ENCODE peak calls at places on chromosomes 13 and 19, in four cellular contexts. One of them, this sample, is unnamed.
A peak's percentile ranks its signal among the peaks of the same experiment; 100 is the strongest.

GRCh38 chr19:49696865-49697264 is 5.9 kb downstream of the CPT1C start:
- DNase-seq in substantia nigra: no peak
- DNase-seq in mammary epithelial cell: no peak
- DNase-seq in naive thymus-derived CD4-positive, alpha-beta T cell: no peak
- DNase-seq in this sample: no peak

GRCh38 chr13:55155046-55155445 is 1985.7 kb upstream of the PRR20A start:
- DNase-seq in mammary epithelial cell: no peak
- DNase-seq in naive thymus-derived CD4-positive, alpha-beta T cell: no peak
- DNase-seq in substantia nigra: no peak
- DNase-seq in this sample: no peak

GRCh38 chr13:87779451-87779850 is 108.3 kb downstream of the SLITRK5 start:
- DNase-seq in naive thymus-derived CD4-positive, alpha-beta T cell: no peak
- DNase-seq in mammary epithelial cell: no peak
- DNase-seq in substantia nigra: no peak
- DNase-seq in this sample: no peak

GRCh38 chr13:37118002-37118401 is 12.5 kb upstream of the CSNK1A1L start:
- DNase-seq in substantia nigra: no peak
- DNase-seq in mammary epithelial cell: no peak
- DNase-seq in naive thymus-derived CD4-positive, alpha-beta T cell: no peak
- DNase-seq in this sample: no peak

GRCh38 chr19:22627526-22627925 is 6.6 kb upstream of the ZNF492 start:
- DNase-seq in mammary epithelial cell: no peak
- DNase-seq in naive thymus-derived CD4-positive, alpha-beta T cell: no peak
- DNase-seq in substantia nigra: no peak
- DNase-seq in this sample: no peak

GRCh38 chr19:34402074-34402600 is 2.1 kb upstream of the PDCD2L start:
- DNase-seq in mammary epithelial cell: no peak
- DNase-seq in substantia nigra: no peak
- DNase-seq in naive thymus-derived CD4-positive, alpha-beta T cell: no peak
- DNase-seq in this sample: no peak

GRCh38 chr13:42991892-42992584 is at the start of gene EPSTI1:
- DNase-seq in naive thymus-derived CD4-positive, alpha-beta T cell: peak; percentile 79
- DNase-seq in substantia nigra: peak; percentile 38
- DNase-seq in mammary epithelial cell: peak; percentile 62
- DNase-seq in this sample: no peak

GRCh38 chr13:107461751-107462150 is 753.6 kb downstream of the LIG4 start:
- DNase-seq in substantia nigra: no peak
- DNase-seq in mammary epithelial cell: no peak
- DNase-seq in naive thymus-derived CD4-positive, alpha-beta T cell: no peak
- DNase-seq in this sample: no peak

GRCh38 chr19:5394907-5395505 is 54.4 kb upstream of the PTPRS start:
- DNase-seq in mammary epithelial cell: no peak
- DNase-seq in substantia nigra: no peak
- DNase-seq in naive thymus-derived CD4-positive, alpha-beta T cell: no peak
- DNase-seq in this sample: no peak

GRCh38 chr19:10565567-10566407 is at the start of gene KRI1:
- DNase-seq in substantia nigra: peak; percentile 97
- DNase-seq in mammary epithelial cell: peak; percentile 94
- DNase-seq in naive thymus-derived CD4-positive, alpha-beta T cell: peak; percentile 99
- DNase-seq in this sample: peak; percentile 94

GRCh38 chr13:85314686-85315085 is 484.5 kb downstream of the SLITRK6 start:
- DNase-seq in substantia nigra: no peak
- DNase-seq in naive thymus-derived CD4-positive, alpha-beta T cell: no peak
- DNase-seq in mammary epithelial cell: no peak
- DNase-seq in this sample: no peak

GRCh38 chr19:45125975-45126493 is 33.1 kb downstream of the PPP1R37 start:
- DNase-seq in mammary epithelial cell: peak; percentile 39
- DNase-seq in substantia nigra: peak; percentile 3
- DNase-seq in naive thymus-derived CD4-positive, alpha-beta T cell: peak; percentile 56
- DNase-seq in this sample: no peak

DNA sequence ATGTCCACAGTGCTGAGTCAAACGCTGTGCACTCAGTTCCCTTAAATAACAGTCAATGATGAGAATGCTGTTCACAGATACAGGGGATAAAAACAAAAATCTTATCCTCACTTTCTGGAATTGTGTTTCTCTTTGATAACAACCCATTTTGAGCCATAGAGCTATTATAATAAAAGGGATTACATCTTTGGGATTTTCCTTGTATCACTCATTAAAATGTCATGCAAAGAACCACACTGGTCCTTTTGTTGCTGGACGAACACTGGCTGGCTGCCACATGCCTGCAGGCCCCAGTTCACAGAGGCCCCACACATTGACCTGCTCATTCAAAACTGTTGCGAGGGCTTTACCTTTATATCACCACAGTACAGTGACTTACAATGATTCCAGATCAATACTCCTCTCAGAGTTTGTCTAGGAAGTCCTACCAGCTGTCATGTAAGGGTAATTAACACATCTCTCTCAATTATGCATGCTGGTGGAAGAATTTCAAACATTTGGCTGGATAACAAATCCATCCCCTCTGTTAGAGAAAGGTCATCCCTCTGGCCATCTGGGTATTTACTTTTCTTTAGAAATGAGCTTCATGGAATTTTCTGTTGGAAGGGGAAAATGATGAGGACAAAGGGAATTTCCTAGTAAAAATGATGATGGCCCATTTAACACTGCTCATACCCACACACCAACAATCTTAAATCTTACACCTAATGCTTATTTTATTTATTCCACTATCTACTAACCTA is 85.9 kb downstream of the MBNL2 start:
- DNase-seq in mammary epithelial cell: peak; percentile 86
- DNase-seq in naive thymus-derived CD4-positive, alpha-beta T cell: no peak
- DNase-seq in substantia nigra: peak; percentile 55
- DNase-seq in this sample: no peak
- H3K27ac ChIP-seq in mammary epithelial cell: peak overlapping the region; percentile 92
- H3K27ac ChIP-seq in naive thymus-derived CD4-positive, alpha-beta T cell: no peak overlapping the region
- H3K27ac ChIP-seq in substantia nigra: peak overlapping the region; percentile 59
- H3K27ac ChIP-seq in this sample: no peak overlapping the region

DNA sequence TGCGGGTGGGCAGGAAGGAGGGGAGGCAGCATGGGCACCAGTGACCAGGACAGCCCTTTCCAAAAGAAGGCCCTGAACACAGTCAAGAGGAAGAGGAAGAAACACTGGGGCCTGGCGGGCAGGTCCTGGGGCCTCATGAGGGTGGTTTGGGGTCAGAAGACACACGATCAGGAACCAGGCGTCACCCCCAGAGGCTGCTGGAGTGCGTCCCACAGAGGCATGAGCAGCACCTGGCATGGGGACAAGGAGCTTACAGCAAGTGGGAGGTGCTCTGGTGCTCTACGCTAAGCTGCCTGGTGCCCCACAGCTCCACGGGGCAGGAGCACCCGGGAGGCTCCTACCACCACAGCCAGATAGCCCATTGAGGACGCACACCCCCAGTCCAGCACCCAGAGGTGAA is 20.0 kb downstream of the ELL start:
- DNase-seq in mammary epithelial cell: no peak
- DNase-seq in substantia nigra: peak; percentile 29
- DNase-seq in naive thymus-derived CD4-positive, alpha-beta T cell: no peak
- DNase-seq in this sample: no peak
- H3K27ac ChIP-seq in mammary epithelial cell: no peak overlapping the region
- H3K27ac ChIP-seq in substantia nigra: no peak overlapping the region
- H3K27ac ChIP-seq in naive thymus-derived CD4-positive, alpha-beta T cell: no peak overlapping the region
- H3K27ac ChIP-seq in this sample: peak overlapping the region; percentile 88

GRCh38 chr13:100363351-100363750 is 225.2 kb downstream of the GGACT start:
- DNase-seq in mammary epithelial cell: no peak
- DNase-seq in substantia nigra: no peak
- DNase-seq in naive thymus-derived CD4-positive, alpha-beta T cell: no peak
- DNase-seq in this sample: no peak

GRCh38 chr13:100361504-100361903 is 227.1 kb downstream of the GGACT start:
- DNase-seq in naive thymus-derived CD4-positive, alpha-beta T cell: no peak
- DNase-seq in mammary epithelial cell: peak; percentile 2
- DNase-seq in substantia nigra: no peak
- DNase-seq in this sample: no peak

GRCh38 chr13:100362371-100362770 is 226.2 kb downstream of the GGACT start:
- DNase-seq in naive thymus-derived CD4-positive, alpha-beta T cell: no peak
- DNase-seq in substantia nigra: no peak
- DNase-seq in mammary epithelial cell: no peak
- DNase-seq in this sample: no peak

GRCh38 chr13:100365678-100366077 is 222.9 kb downstream of the GGACT start:
- DNase-seq in substantia nigra: no peak
- DNase-seq in naive thymus-derived CD4-positive, alpha-beta T cell: no peak
- DNase-seq in mammary epithelial cell: no peak
- DNase-seq in this sample: no peak

DNA sequence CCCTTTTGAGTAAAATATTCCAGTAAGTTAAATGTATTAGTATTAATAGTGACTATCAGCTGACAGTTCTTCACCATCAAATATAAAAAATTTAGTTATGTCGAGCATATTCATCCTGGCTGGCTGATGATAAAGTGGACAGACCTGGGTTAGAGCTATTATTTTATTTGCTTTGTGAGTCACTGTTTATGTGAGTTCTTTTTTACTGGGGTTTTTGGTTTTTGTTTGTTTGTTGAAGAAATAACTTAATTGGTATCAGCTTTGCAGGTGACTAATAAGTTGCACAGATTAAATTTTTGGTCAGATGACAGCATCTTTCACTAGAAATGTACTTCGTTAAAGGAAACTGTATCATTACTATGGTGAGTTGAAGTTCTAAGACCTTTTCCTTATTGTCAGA is 224.7 kb downstream of the GGACT start:
- DNase-seq in mammary epithelial cell: peak; percentile 6
- DNase-seq in naive thymus-derived CD4-positive, alpha-beta T cell: no peak
- DNase-seq in substantia nigra: no peak
- DNase-seq in this sample: no peak
- H3K27ac ChIP-seq in mammary epithelial cell: no peak overlapping the region
- H3K27ac ChIP-seq in naive thymus-derived CD4-positive, alpha-beta T cell: no peak overlapping the region
- H3K27ac ChIP-seq in substantia nigra: no peak overlapping the region
- H3K27ac ChIP-seq in this sample: no peak overlapping the region

DNA sequence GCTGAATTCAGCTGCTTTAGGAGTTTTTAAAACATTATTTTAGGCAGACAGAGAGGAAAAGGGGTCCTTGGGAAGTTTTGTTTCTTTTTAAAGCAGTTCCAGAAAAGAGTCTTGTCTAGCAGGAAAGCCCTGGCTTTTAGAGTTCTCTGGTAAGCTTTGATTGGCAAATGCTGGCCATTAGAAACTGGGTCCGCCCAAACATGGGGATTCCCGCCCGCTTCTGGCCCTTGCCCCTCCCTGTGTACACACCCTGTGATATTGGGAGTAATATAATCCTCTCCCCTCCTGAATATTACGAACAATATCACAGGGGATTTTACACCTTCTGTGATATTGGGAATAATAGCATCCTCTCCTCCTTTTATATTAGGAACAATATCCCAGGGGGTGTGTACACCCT is 58.9 kb downstream of the ERICH4 start:
- DNase-seq in mammary epithelial cell: no peak
- DNase-seq in substantia nigra: no peak
- DNase-seq in naive thymus-derived CD4-positive, alpha-beta T cell: no peak
- DNase-seq in this sample: no peak
- H3K27ac ChIP-seq in mammary epithelial cell: no peak overlapping the region
- H3K27ac ChIP-seq in substantia nigra: no peak overlapping the region
- H3K27ac ChIP-seq in naive thymus-derived CD4-positive, alpha-beta T cell: no peak overlapping the region
- H3K27ac ChIP-seq in this sample: no peak overlapping the region

DNA sequence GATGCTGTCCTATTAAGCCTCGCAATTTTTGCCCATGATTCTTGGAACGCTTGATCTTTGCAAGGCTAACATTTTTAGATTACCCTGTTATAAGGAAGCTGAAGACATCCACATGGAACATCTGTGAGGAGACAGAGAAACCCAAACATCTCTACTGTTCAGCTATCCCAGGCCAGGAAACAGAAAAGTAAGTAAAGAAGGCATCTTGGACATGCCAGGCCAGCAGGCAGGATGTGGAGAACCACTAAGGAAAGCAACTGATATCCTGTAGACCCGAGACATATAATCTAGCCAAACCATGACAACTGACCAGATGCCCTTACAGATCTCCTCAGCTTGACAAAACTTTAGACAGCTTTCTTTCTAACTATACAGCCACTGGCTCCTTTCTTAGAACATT is 255.7 kb upstream of the DACH1 start:
- DNase-seq in mammary epithelial cell: no peak
- DNase-seq in naive thymus-derived CD4-positive, alpha-beta T cell: no peak
- DNase-seq in substantia nigra: no peak
- DNase-seq in this sample: no peak
- H3K27ac ChIP-seq in mammary epithelial cell: no peak overlapping the region
- H3K27ac ChIP-seq in naive thymus-derived CD4-positive, alpha-beta T cell: no peak overlapping the region
- H3K27ac ChIP-seq in substantia nigra: no peak overlapping the region
- H3K27ac ChIP-seq in this sample: no peak overlapping the region

GRCh38 chr19:36377541-36378178 is 1.3 kb downstream of the ZFP14 start:
- DNase-seq in mammary epithelial cell: no peak
- DNase-seq in naive thymus-derived CD4-positive, alpha-beta T cell: no peak
- DNase-seq in substantia nigra: no peak
- DNase-seq in this sample: no peak

GRCh38 chr19:36378625-36379509 is at the start of gene ZFP14:
- DNase-seq in naive thymus-derived CD4-positive, alpha-beta T cell: peak; percentile 95
- DNase-seq in substantia nigra: peak; percentile 91
- DNase-seq in mammary epithelial cell: peak; percentile 93
- DNase-seq in this sample: peak; percentile 95

GRCh38 chr19:36373638-36374156 is 5.3 kb downstream of the ZFP14 start:
- DNase-seq in naive thymus-derived CD4-positive, alpha-beta T cell: no peak
- DNase-seq in substantia nigra: no peak
- DNase-seq in mammary epithelial cell: no peak
- DNase-seq in this sample: no peak

GRCh38 chr19:36379510-36379819 is 464 bp upstream of the ZFP14 start:
- DNase-seq in naive thymus-derived CD4-positive, alpha-beta T cell: no peak
- DNase-seq in mammary epithelial cell: no peak
- DNase-seq in substantia nigra: no peak
- DNase-seq in this sample: no peak
- H3K27ac ChIP-seq in naive thymus-derived CD4-positive, alpha-beta T cell: peak overlapping the region; percentile 86
- H3K27ac ChIP-seq in mammary epithelial cell: no peak overlapping the region
- H3K27ac ChIP-seq in substantia nigra: peak overlapping the region; percentile 85
- H3K27ac ChIP-seq in this sample: peak overlapping the region; percentile 89

GRCh38 chr19:38725469-38726283 is 18.6 kb downstream of the CAPN12 start:
- DNase-seq in mammary epithelial cell: no peak
- DNase-seq in naive thymus-derived CD4-positive, alpha-beta T cell: no peak
- DNase-seq in substantia nigra: no peak
- DNase-seq in this sample: no peak

GRCh38 chr19:38723606-38724379 is 20.5 kb downstream of the CAPN12 start:
- DNase-seq in mammary epithelial cell: no peak
- DNase-seq in substantia nigra: no peak
- DNase-seq in naive thymus-derived CD4-positive, alpha-beta T cell: no peak
- DNase-seq in this sample: no peak

GRCh38 chr19:38726284-38726673 is 18.0 kb downstream of the CAPN12 start:
- DNase-seq in substantia nigra: no peak
- DNase-seq in naive thymus-derived CD4-positive, alpha-beta T cell: no peak
- DNase-seq in mammary epithelial cell: no peak
- DNase-seq in this sample: no peak

GRCh38 chr19:38722947-38723605 is 21.2 kb downstream of the CAPN12 start:
- DNase-seq in mammary epithelial cell: no peak
- DNase-seq in naive thymus-derived CD4-positive, alpha-beta T cell: no peak
- DNase-seq in substantia nigra: no peak
- DNase-seq in this sample: no peak

GRCh38 chr19:38724380-38724854 is 19.9 kb downstream of the CAPN12 start:
- DNase-seq in naive thymus-derived CD4-positive, alpha-beta T cell: no peak
- DNase-seq in mammary epithelial cell: no peak
- DNase-seq in substantia nigra: no peak
- DNase-seq in this sample: no peak
- H3K27ac ChIP-seq in naive thymus-derived CD4-positive, alpha-beta T cell: no peak overlapping the region
- H3K27ac ChIP-seq in mammary epithelial cell: no peak overlapping the region
- H3K27ac ChIP-seq in substantia nigra: peak overlapping the region; percentile 99
- H3K27ac ChIP-seq in this sample: peak overlapping the region; percentile 85

This sample was measured in ascending aorta.